ENCODE peak calls at places on chromosomes 11 and 22, in four cellular contexts. Y is K562, L is HepG2, V is GM12878. K is an unnamed sample.

GRCh38 chr11:27203077-27203476 is 159.9 kb downstream of the CCDC34 start:
- DNase-seq in Y (no peak), L (no peak), V (no peak), K (no peak)

GRCh38 chr11:77190331-77191075 is 62.5 kb downstream of the MYO7A start:
- DNase-seq in Y (no peak), L (no peak), V (no peak), K (no peak)

GRCh38 chr11:98061858-98062257 is 958.9 kb upstream of the CNTN5 start:
- DNase-seq in Y (no peak), L (no peak), V (no peak), K (no peak)

GRCh38 chr11:125223901-125224331 is 59.4 kb downstream of the PKNOX2 start:
- DNase-seq in Y (no peak), L (no peak), V (no peak), K (no peak)

GRCh38 chr11:96217206-96217605 is 125.8 kb downstream of the MAML2 start:
- DNase-seq in Y (no peak), L (no peak), V (no peak), K (no peak)

GRCh38 chr11:61954106-61955030 is 4.2 kb downstream of the BEST1 start:
- DNase-seq in Y (peak; percentile 81), L (no peak), V (no peak), K (no peak)

GRCh38 chr22:39520874-39521857 is 804 bp downstream of the ATF4 start:
- DNase-seq in Y (peak; percentile 84), L (no peak), V (no peak), K (peak; percentile 58)

GRCh38 chr11:78432058-78432515 is 14.5 kb upstream of the GAB2 start:
- DNase-seq in Y (peak; percentile 44), L (no peak), V (no peak), K (no peak)

GRCh38 chr11:27234043-27234668 is 128.9 kb downstream of the CCDC34 start:
- DNase-seq in Y (peak; percentile 33), L (peak; percentile 82), V (peak; percentile 91), K (peak; percentile 57)

GRCh38 chr11:68903288-68903630 is 373 bp downstream of the MRPL21 start:
- DNase-seq in Y (peak; percentile 18), L (no peak), V (no peak), K (no peak)

GRCh38 chr11:68905421-68906360 is 2.0 kb downstream of the IGHMBP2 start:
- DNase-seq in Y (no peak), L (no peak), V (no peak), K (no peak)

GRCh38 chr11:68900835-68901381 is 2.7 kb downstream of the MRPL21 start:
- DNase-seq in Y (peak; percentile 53), L (no peak), V (no peak), K (no peak)

GRCh38 chr11:68903631-68904457 is at the start of the genes IGHMBP2 and MRPL21:
- DNase-seq in Y (peak; percentile 93), L (peak; percentile 62), V (no peak), K (peak; percentile 92)

DNA sequence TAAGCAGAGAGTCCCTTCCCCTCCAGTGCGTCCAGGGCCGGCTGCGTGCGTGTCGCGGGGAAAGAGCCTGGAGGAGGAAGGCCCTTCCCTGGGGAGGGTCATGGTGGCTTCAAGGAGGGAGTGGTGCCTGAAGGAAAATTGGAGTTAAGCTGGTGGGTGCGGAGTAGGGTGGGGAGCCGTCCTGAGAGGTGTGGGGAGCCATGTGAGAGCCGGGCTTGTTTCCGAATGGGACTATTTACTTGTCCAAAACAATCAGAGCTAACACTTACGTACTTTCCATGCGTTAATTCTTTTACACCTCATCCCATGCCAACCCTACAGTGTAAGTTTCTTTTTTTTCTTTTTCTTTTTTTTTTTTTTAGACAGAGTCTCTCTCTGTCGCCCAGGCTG is 762 bp downstream of the IGHMBP2 start:
- DNase-seq in Y (peak; percentile 46), L (no peak), V (no peak), K (no peak)
- TF ChIP-seq FOXK2 in Y (no peak), L (no peak), V (no peak), K (no peak)

GRCh38 chr22:31130873-31131272 is 8.1 kb downstream of the INPP5J start:
- DNase-seq in Y (no peak), L (peak; percentile 31), V (no peak), K (no peak)
- TF ChIP-seq FOXK2 in Y (no peak), L (no peak), V (no peak), K (no peak)

DNA sequence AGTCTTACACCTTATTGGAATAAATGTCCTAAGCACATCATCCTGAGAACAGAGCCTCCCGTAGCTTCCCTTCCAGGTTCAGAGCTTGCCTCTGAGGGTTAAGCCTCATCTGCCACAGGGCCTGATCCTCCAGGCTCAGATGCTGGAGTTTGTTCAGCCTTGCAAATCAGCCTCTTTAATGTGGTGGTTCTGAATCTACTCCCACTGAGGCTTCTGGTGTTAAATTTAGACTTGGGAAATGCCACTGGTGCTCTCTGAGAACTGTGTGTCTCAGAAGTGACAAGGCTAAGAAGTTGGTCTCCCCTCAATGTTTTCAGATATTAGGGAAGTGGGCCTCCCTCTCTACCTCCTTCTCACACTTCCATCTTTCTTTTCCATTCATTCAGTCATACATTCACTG is 68.7 kb downstream of the CCDC81 start:
- DNase-seq in Y (no peak), L (no peak), V (no peak), K (no peak)
- TF ChIP-seq FOXK2 in Y (no peak), L (no peak), V (no peak), K (no peak)

GRCh38 chr22:47816121-47816915 is 1053.9 kb downstream of the TBC1D22A start:
- DNase-seq in Y (no peak), L (no peak), V (no peak), K (no peak)
- TF ChIP-seq FOXK2 in Y (no peak), L (no peak), V (no peak), K (no peak)

DNA sequence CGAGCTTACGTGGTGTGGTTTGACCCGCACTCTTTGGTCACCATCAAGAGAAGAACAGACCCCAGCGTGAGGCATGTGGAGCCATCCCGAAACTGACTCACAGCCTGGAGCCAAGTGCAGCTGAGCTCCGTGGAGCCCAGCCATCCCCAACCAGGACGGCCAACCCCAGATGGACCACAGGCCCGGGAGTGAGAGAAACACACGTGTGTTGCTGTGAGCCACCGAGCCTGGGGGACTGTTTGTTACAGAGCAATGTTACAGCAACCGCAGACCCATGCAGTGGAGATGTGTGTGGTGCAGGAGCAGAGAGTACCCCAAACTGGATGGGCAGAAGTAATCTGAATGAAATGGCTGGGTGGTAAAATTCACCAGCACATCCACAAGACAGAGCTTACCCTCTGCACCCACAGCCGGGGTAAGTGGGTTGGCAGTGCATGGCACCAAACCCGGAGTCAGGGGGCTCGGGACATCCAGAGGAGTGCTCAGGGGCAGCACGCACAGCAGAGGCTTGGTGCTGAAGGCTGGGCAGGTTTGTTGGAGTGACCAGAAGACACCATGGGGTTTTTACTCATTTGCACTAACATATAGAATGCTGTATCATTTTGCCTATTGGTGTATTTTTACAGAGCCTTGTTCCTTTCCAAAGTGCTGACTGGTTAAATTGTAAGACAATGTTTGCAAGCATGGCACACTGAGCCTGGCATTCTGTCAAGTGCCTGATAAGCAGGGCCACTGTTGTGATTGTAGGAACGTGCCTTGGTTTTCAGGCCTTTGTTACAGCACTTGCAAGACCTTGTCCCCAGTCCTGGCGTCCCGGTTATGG is 90.4 kb downstream of the RTL6 start:
- DNase-seq in Y (no peak), L (no peak), V (no peak), K (no peak)
- TF ChIP-seq FOXK2 in Y (no peak), L (no peak), V (no peak), K (no peak)

DNA sequence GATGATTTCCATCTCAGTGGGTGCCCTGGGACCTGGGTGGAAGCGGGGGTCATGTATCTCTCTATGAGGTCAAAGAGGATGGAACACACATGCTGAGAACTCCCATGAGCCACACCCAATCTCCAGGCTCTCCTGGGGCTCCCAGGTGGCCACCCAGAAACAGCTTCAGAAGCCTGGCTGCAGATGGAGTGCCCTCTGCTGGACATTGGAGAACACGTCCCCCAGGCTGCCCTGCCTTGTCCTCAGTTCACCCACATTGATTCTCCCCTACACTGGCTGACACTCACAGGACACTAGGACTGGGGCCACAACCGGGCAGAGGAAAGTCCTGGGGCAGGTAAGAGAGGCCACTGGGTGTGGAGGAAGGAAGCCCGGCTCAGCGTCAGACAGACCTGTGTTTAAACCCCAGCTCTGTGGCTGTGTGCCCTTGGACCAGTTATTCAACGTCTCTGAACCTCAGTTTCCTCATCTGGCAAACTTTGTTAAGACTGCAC is 4.5 kb upstream of the NOL12 start:
- DNase-seq in Y (peak; percentile 87), L (peak; percentile 64), V (no peak), K (peak; percentile 83)
- TF ChIP-seq FOXK2 in Y (no peak), L (no peak), V (no peak), K (no peak)

DNA sequence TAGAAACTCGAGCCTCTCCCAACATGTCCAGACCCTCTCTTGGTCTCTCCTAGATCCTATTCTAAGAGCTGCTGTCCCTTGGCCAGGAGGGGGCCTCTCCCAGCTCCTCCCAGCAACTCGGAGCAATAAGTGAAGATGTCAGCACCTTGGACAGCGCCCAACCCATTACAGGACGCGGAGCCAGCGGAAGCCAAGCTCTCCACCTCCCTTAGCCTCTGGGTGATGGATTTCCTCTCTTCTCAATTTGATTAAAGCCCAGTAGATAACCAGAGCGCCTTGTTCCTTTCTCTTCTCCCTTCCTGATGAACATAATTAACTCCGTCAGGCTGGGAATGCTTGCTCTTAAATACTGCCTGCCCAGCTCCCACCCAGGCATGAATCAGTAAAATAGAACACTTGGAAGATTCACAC is 26.2 kb upstream of the TPBGL start:
- DNase-seq in Y (peak; percentile 92), L (peak; percentile 82), V (peak; percentile 7), K (peak; percentile 87)
- TF ChIP-seq FOXK2 in Y (no peak), L (no peak), V (no peak), K (no peak)

GRCh38 chr22:45163074-45163416 is 680 bp upstream of the NUP50 start:
- DNase-seq in Y (peak; percentile 31), L (no peak), V (no peak), K (peak; percentile 41)

GRCh38 chr22:45164217-45165123 is 745 bp downstream of the NUP50 start:
- DNase-seq in Y (peak; percentile 38), L (no peak), V (no peak), K (peak; percentile 51)

GRCh38 chr22:45170001-45170466 is 6.3 kb downstream of the NUP50 start:
- DNase-seq in Y (peak; percentile 78), L (no peak), V (no peak), K (no peak)

GRCh38 chr22:45163417-45164216 is at the start of gene NUP50:
- DNase-seq in Y (peak; percentile 93), L (peak; percentile 89), V (peak; percentile 91), K (peak; percentile 99)

DNA sequence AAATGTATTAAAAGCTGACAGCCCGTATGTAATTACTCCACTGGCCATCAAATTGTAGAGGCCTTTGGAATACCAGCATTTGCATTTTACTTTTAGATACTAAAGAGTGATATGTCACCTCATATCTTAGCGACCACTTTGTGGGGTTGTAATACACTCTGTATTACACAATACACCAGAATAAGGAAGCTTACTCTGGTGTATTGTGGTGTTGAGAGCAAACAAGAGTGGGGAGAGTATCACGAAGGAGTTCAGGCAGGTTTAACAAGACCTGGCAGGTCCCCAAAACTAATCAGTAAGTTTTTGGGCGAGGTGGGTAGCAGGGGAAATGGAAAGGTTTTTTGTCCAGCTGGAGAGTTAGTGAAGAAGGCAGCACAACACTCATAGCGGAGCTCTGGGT is 3.2 kb downstream of the NUP50 start:
- DNase-seq in Y (no peak), L (no peak), V (no peak), K (no peak)
- TF ChIP-seq FOXK2 in Y (no peak), L (no peak), V (no peak), K (no peak)

GRCh38 chr11:47591764-47592163 is 2.4 kb downstream of the C1QTNF4 start:
- DNase-seq in Y (no peak), L (no peak), V (no peak), K (no peak)
- TF ChIP-seq FOXK2 in Y (no peak), L (no peak), V (no peak), K (no peak)

K was measured in HEK293T.